ENCODE peak calls at places on chromosomes 3 and 15, in four cellular contexts. R is A549, Z is upper lobe of left lung, X is HepG2. I is an unnamed sample. For H3K4me1, the result is how much of the 10 kb centered on the place peaks cover.

GRCh38 chr3:167941234-167941995 is 154.3 kb downstream of the GOLIM4 start:
- ATAC-seq in Z (peak), X (no peak), R (no peak), I (peak)

GRCh38 chr3:140187648-140188221 is 252.8 kb downstream of the CLSTN2 start:
- ATAC-seq in Z (no peak), R (no peak), X (no peak), I (no peak)

GRCh38 chr15:100515758-100516157 is 13.0 kb downstream of the CERS3 start:
- ATAC-seq in Z (no peak), X (no peak), R (no peak), I (no peak)

GRCh38 chr15:57015897-57016296 is 97.5 kb downstream of the TCF12 start:
- ATAC-seq in X (no peak), R (peak), Z (no peak), I (no peak)

GRCh38 chr3:71873093-71873611 is 88.2 kb upstream of the PROK2 start:
- ATAC-seq in R (no peak), Z (no peak), X (no peak), I (no peak)

GRCh38 chr3:139803294-139803693 is 125.5 kb upstream of the NMNAT3 start:
- ATAC-seq in R (no peak), X (no peak), Z (no peak), I (no peak)

GRCh38 chr3:123660900-123661299 is 76.0 kb upstream of the HACD2 start:
- ATAC-seq in R (no peak), Z (peak), X (no peak), I (peak)

GRCh38 chr3:56923546-56924224 is 121.9 kb upstream of the ARHGEF3 start:
- ATAC-seq in R (peak), Z (peak), X (no peak), I (peak)

GRCh38 chr15:74788042-74788715 is 6.3 kb downstream of the CSK start:
- ATAC-seq in Z (peak), X (no peak), R (peak), I (no peak)

GRCh38 chr15:63953524-63953923 is 92.8 kb downstream of the DAPK2 start:
- ATAC-seq in X (no peak), Z (no peak), R (no peak), I (no peak)

GRCh38 chr15:60408438-60409105 is 10.8 kb upstream of the ANXA2 start:
- ATAC-seq in X (no peak), R (peak), Z (peak), I (peak)

GRCh38 chr15:25862469-25863066 is 559 bp downstream of the ATP10A start:
- ATAC-seq in X (peak), Z (peak), R (peak), I (peak)

GRCh38 chr15:66865622-66866611 is 163.9 kb downstream of the SMAD6 start:
- ATAC-seq in X (no peak), R (no peak), Z (peak), I (peak)

GRCh38 chr3:134312072-134312872 is 61.6 kb upstream of the RYK start:
- ATAC-seq in Z (no peak), X (no peak), R (no peak), I (no peak)

GRCh38 chr15:69035205-69035917 is 20.9 kb downstream of the NOX5 start:
- ATAC-seq in R (peak), X (peak), Z (no peak), I (no peak)

GRCh38 chr3:42529463-42529862 is 27.0 kb downstream of the VIPR1 start:
- ATAC-seq in X (no peak), R (no peak), Z (peak), I (no peak)

GRCh38 chr15:58179206-58179605 is 41.0 kb downstream of the AQP9 start:
- ATAC-seq in X (no peak), Z (no peak), R (no peak), I (no peak)

GRCh38 chr3:101862453-101863165 is 13.3 kb downstream of the NFKBIZ start:
- ATAC-seq in Z (peak), R (peak), X (peak), I (peak)

GRCh38 chr15:61951949-61952348 is 108.3 kb downstream of the VPS13C start:
- ATAC-seq in X (no peak), R (no peak), Z (no peak), I (no peak)

GRCh38 chr15:37978231-37978630 is 43.8 kb downstream of the TMCO5A start:
- ATAC-seq in R (no peak), X (no peak), Z (no peak), I (no peak)

GRCh38 chr3:172616061-172616461 is 92.8 kb upstream of the TNFSF10 start:
- ATAC-seq in R (no peak), Z (no peak), X (no peak), I (no peak)

GRCh38 chr15:81108427-81108826 is 25.6 kb upstream of the CFAP161 start:
- ATAC-seq in Z (no peak), R (no peak), X (no peak), I (no peak)

GRCh38 chr3:185423178-185423577 is 60.2 kb downstream of the MAP3K13 start:
- ATAC-seq in X (no peak), R (peak), Z (no peak), I (no peak)

GRCh38 chr3:4504340-4505261 is 11.5 kb downstream of the ITPR1 start:
- ATAC-seq in X (no peak), Z (peak), R (no peak), I (peak)
- H3K4me1 ChIP-seq in X (half or more), Z (under half), R (under half), I (under half)

GRCh38 chr3:107216711-107217110 is 160.5 kb upstream of the CCDC54 start:
- ATAC-seq in X (no peak), Z (peak), R (peak), I (no peak)

GRCh38 chr3:107216229-107216628 is 161.0 kb upstream of the CCDC54 start:
- ATAC-seq in Z (no peak), X (no peak), R (no peak), I (no peak)

GRCh38 chr3:107220538-107220937 is 156.7 kb upstream of the CCDC54 start:
- ATAC-seq in Z (no peak), R (no peak), X (no peak), I (no peak)

GRCh38 chr3:107218864-107219269 is 158.4 kb upstream of the CCDC54 start:
- ATAC-seq in R (no peak), X (no peak), Z (no peak), I (no peak)

DNA sequence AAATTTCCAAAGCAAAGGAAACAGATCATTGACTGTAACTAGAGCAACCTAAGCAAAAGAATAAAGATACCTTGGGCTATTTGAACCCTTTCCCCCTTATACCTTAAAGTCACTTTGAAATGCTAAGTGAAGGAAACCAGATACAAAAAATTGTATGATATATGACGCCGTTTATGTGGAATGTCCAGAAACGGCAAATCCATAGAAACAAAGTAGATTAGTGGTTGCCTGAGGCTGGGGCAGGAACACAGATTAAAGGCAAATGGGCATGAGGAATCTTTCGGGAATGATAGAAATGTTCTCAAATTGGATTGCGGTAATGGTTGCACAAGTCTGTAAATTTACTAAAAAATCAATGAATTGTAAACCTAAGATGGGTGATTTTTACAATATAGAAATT is 160.1 kb upstream of the CCDC54 start:
- ATAC-seq in Z (no peak), R (no peak), X (no peak), I (no peak)
- TF ChIP-seq EP300 in Z (no peak), R (peak), X (no peak), I (no peak)

GRCh38 chr15:91839867-91840266 is 13.6 kb upstream of the SLCO3A1 start:
- ATAC-seq in X (no peak), Z (no peak), R (no peak), I (no peak)
- H3K4me1 ChIP-seq in X (under half), Z (under half), R (under half), I (under half)

GRCh38 chr3:40309439-40309924 is at the start of gene EIF1B:
- ATAC-seq in Z (peak), X (peak), R (peak), I (peak)
- TF ChIP-seq EP300 in Z (no peak), X (no peak), R (no peak), I (no peak)

I was measured in gastroesophageal sphincter.